ENCODE peak calls at places on chromosomes 12 and 14, in five cellular contexts. G is A549; M is effector memory CD8-positive, alpha-beta T cell; W is endodermal cell; X is mesendoderm. Z is an unnamed sample.

GRCh38 chr14:104693482-104694431 is 4.3 kb downstream of the INF2 start:
- DNase-seq in G (no peak), M (no peak), X (no peak), W (no peak), Z (peak; percentile 48)

GRCh38 chr12:118064608-118065007 is 3.6 kb upstream of the WSB2 start:
- DNase-seq in X (peak; percentile 68), W (peak; percentile 71), M (no peak), G (no peak), Z (no peak)

GRCh38 chr12:20024194-20024593 is 344.1 kb upstream of the PDE3A start:
- DNase-seq in W (no peak), M (no peak), X (no peak), G (no peak), Z (no peak)

GRCh38 chr14:29937116-29937515 is 9.5 kb upstream of the PRKD1 start:
- DNase-seq in G (peak; percentile 48), W (no peak), M (no peak), X (peak; percentile 84), Z (no peak)

GRCh38 chr12:125206757-125207156 is 141.5 kb downstream of the AACS start:
- DNase-seq in M (no peak), G (no peak), X (no peak), W (no peak), Z (no peak)

GRCh38 chr12:98745578-98746391 is 100.7 kb downstream of the APAF1 start:
- DNase-seq in G (no peak), M (no peak), W (peak; percentile 73), X (no peak), Z (peak; percentile 53)

GRCh38 chr14:64915797-64916196 is 1.5 kb downstream of the CHURC1 start:
- DNase-seq in W (no peak), M (no peak), G (no peak), X (no peak), Z (no peak)

GRCh38 chr14:58789106-58789505 is 151.3 kb downstream of the DACT1 start:
- DNase-seq in W (no peak), X (no peak), M (no peak), G (no peak), Z (no peak)

GRCh38 chr14:72013606-72014129 is 81.4 kb downstream of the RGS6 start:
- DNase-seq in X (no peak), W (no peak), M (no peak), G (no peak), Z (no peak)

GRCh38 chr14:21022686-21023085 is 2.2 kb downstream of the NDRG2 start:
- DNase-seq in W (peak; percentile 10), G (no peak), M (no peak), X (no peak), Z (no peak)

GRCh38 chr14:52080817-52081755 is 12.2 kb upstream of the NID2 start:
- DNase-seq in M (no peak), X (peak; percentile 18), W (no peak), G (peak; percentile 39), Z (peak; percentile 31)

GRCh38 chr12:59650594-59651229 is 54.9 kb downstream of the SLC16A7 start:
- DNase-seq in W (no peak), X (no peak), G (no peak), M (no peak), Z (no peak)

GRCh38 chr12:82047480-82047879 is 288.3 kb upstream of the PPFIA2 start:
- DNase-seq in M (no peak), W (no peak), G (no peak), X (peak; percentile 11), Z (no peak)

GRCh38 chr12:88553941-88554658 is 26.2 kb downstream of the KITLG start:
- DNase-seq in W (no peak), X (no peak), G (peak; percentile 74), M (no peak), Z (no peak)

GRCh38 chr14:89429206-89430091 is 12.4 kb upstream of the FOXN3 start:
- DNase-seq in X (no peak), W (no peak), M (peak; percentile 8), G (no peak), Z (no peak)

GRCh38 chr12:130702966-130703732 is 12.9 kb downstream of the RIMBP2 start:
- DNase-seq in X (no peak), W (peak; percentile 37), M (no peak), G (no peak), Z (no peak)

GRCh38 chr12:127174881-127175280 is 1092.1 kb upstream of the TMEM132C start:
- DNase-seq in G (no peak), X (no peak), W (no peak), M (no peak), Z (no peak)

GRCh38 chr14:98704441-98704840 is 567.6 kb downstream of the BCL11B start:
- DNase-seq in G (no peak), M (peak; percentile 63), W (no peak), X (peak; percentile 2), Z (no peak)

GRCh38 chr12:42807766-42808165 is 218.2 kb upstream of the PRICKLE1 start:
- DNase-seq in M (no peak), X (peak; percentile 54), G (no peak), W (peak; percentile 49), Z (no peak)

GRCh38 chr14:91377700-91378652 is 39.6 kb downstream of the CCDC88C start:
- DNase-seq in X (no peak), G (no peak), M (no peak), W (no peak), Z (no peak)

GRCh38 chr14:94403312-94403711 is 14.9 kb upstream of the SERPINA1 start:
- DNase-seq in G (no peak), M (no peak), W (no peak), X (no peak), Z (no peak)

GRCh38 chr14:88422919-88423318 is 37.5 kb downstream of the SPATA7 start:
- DNase-seq in G (no peak), M (no peak), W (no peak), X (no peak), Z (no peak)

GRCh38 chr14:103260629-103261124 is 73.4 kb upstream of the EIF5 start:
- DNase-seq in G (peak; percentile 51), W (no peak), X (no peak), M (no peak), Z (peak; percentile 84)

GRCh38 chr14:100059433-100059781 is 5.8 kb upstream of the EVL start:
- DNase-seq in M (no peak), W (no peak), X (no peak), G (no peak), Z (no peak)

GRCh38 chr14:101241147-101241546 is 320.1 kb upstream of the DIO3 start:
- DNase-seq in G (no peak), W (peak; percentile 10), X (no peak), M (no peak), Z (no peak)

GRCh38 chr14:54652188-54652889 is 85.4 kb downstream of the SAMD4A start:
- DNase-seq in W (peak; percentile 90), M (no peak), G (peak; percentile 94), X (peak; percentile 99), Z (peak; percentile 88)

Z was measured in right cardiac atrium.